ENCODE peak calls at places on chromosomes 13 and 19, in nine cellular contexts. One of them, this sample, is unnamed.

GRCh38 chr13:93244141-93244917 is 17.7 kb downstream of the GPC6 start:
- DNase-seq in CD4-positive, alpha-beta T cell: no peak
- DNase-seq in A172: peak
- DNase-seq in LoVo: no peak
- DNase-seq in naive thymus-derived CD8-positive, alpha-beta T cell: no peak
- DNase-seq in erythroblast: no peak
- DNase-seq in NCI-H774: no peak
- DNase-seq in aorta: peak
- DNase-seq in stimulated activated naive B cell treated with anti-CD40 and anti-IgM and Interleukin-4, amounts not matched to agents 10 μg/mL and 1 μg/mL and 100 μg/mL, for 72 hours: no peak
- DNase-seq in this sample: no peak

GRCh38 chr13:77698211-77699058 is 948 bp downstream of the SLAIN1 start:
- DNase-seq in CD4-positive, alpha-beta T cell: peak
- DNase-seq in A172: no peak
- DNase-seq in LoVo: peak
- DNase-seq in naive thymus-derived CD8-positive, alpha-beta T cell: peak
- DNase-seq in erythroblast: peak
- DNase-seq in NCI-H774: no peak
- DNase-seq in aorta: peak
- DNase-seq in stimulated activated naive B cell treated with anti-CD40 and anti-IgM and Interleukin-4, amounts not matched to agents 10 μg/mL and 1 μg/mL and 100 μg/mL, for 72 hours: peak
- DNase-seq in this sample: peak

GRCh38 chr13:77865588-77865987 is 53.0 kb downstream of the EDNRB start:
- DNase-seq in CD4-positive, alpha-beta T cell: no peak
- DNase-seq in A172: no peak
- DNase-seq in LoVo: no peak
- DNase-seq in naive thymus-derived CD8-positive, alpha-beta T cell: no peak
- DNase-seq in erythroblast: no peak
- DNase-seq in NCI-H774: no peak
- DNase-seq in aorta: no peak
- DNase-seq in stimulated activated naive B cell treated with anti-CD40 and anti-IgM and Interleukin-4, amounts not matched to agents 10 μg/mL and 1 μg/mL and 100 μg/mL, for 72 hours: no peak
- DNase-seq in this sample: no peak

GRCh38 chr19:39032164-39032918 is at the start of gene FBXO27:
- DNase-seq in CD4-positive, alpha-beta T cell: no peak
- DNase-seq in A172: no peak
- DNase-seq in LoVo: no peak
- DNase-seq in naive thymus-derived CD8-positive, alpha-beta T cell: no peak
- DNase-seq in erythroblast: no peak
- DNase-seq in NCI-H774: peak
- DNase-seq in aorta: peak
- DNase-seq in stimulated activated naive B cell treated with anti-CD40 and anti-IgM and Interleukin-4, amounts not matched to agents 10 μg/mL and 1 μg/mL and 100 μg/mL, for 72 hours: no peak
- DNase-seq in this sample: no peak

GRCh38 chr19:18593367-18594095 is 4.9 kb downstream of the REX1BD start:
- DNase-seq in CD4-positive, alpha-beta T cell: no peak
- DNase-seq in A172: no peak
- DNase-seq in LoVo: no peak
- DNase-seq in naive thymus-derived CD8-positive, alpha-beta T cell: no peak
- DNase-seq in erythroblast: no peak
- DNase-seq in NCI-H774: no peak
- DNase-seq in aorta: no peak
- DNase-seq in stimulated activated naive B cell treated with anti-CD40 and anti-IgM and Interleukin-4, amounts not matched to agents 10 μg/mL and 1 μg/mL and 100 μg/mL, for 72 hours: no peak
- DNase-seq in this sample: no peak

GRCh38 chr19:52297601-52298358 is 811 bp downstream of the ZNF480 start:
- DNase-seq in CD4-positive, alpha-beta T cell: no peak
- DNase-seq in A172: no peak
- DNase-seq in LoVo: no peak
- DNase-seq in naive thymus-derived CD8-positive, alpha-beta T cell: no peak
- DNase-seq in erythroblast: no peak
- DNase-seq in NCI-H774: no peak
- DNase-seq in aorta: no peak
- DNase-seq in stimulated activated naive B cell treated with anti-CD40 and anti-IgM and Interleukin-4, amounts not matched to agents 10 μg/mL and 1 μg/mL and 100 μg/mL, for 72 hours: no peak
- DNase-seq in this sample: no peak

GRCh38 chr19:52992109-52993004 is 21.4 kb upstream of the ERVV-1 start:
- DNase-seq in CD4-positive, alpha-beta T cell: no peak
- DNase-seq in A172: no peak
- DNase-seq in LoVo: no peak
- DNase-seq in naive thymus-derived CD8-positive, alpha-beta T cell: no peak
- DNase-seq in erythroblast: no peak
- DNase-seq in NCI-H774: no peak
- DNase-seq in aorta: no peak
- DNase-seq in stimulated activated naive B cell treated with anti-CD40 and anti-IgM and Interleukin-4, amounts not matched to agents 10 μg/mL and 1 μg/mL and 100 μg/mL, for 72 hours: no peak
- DNase-seq in this sample: peak

GRCh38 chr13:75876371-75877050 is 240.4 kb downstream of the LMO7 start:
- DNase-seq in CD4-positive, alpha-beta T cell: peak
- DNase-seq in A172: peak
- DNase-seq in LoVo: peak
- DNase-seq in naive thymus-derived CD8-positive, alpha-beta T cell: peak
- DNase-seq in erythroblast: peak
- DNase-seq in NCI-H774: peak
- DNase-seq in aorta: peak
- DNase-seq in stimulated activated naive B cell treated with anti-CD40 and anti-IgM and Interleukin-4, amounts not matched to agents 10 μg/mL and 1 μg/mL and 100 μg/mL, for 72 hours: peak
- DNase-seq in this sample: no peak

GRCh38 chr19:15015946-15016542 is 33.2 kb upstream of the CASP14 start:
- DNase-seq in CD4-positive, alpha-beta T cell: no peak
- DNase-seq in A172: peak
- DNase-seq in LoVo: peak
- DNase-seq in naive thymus-derived CD8-positive, alpha-beta T cell: no peak
- DNase-seq in erythroblast: peak
- DNase-seq in NCI-H774: no peak
- DNase-seq in aorta: no peak
- DNase-seq in stimulated activated naive B cell treated with anti-CD40 and anti-IgM and Interleukin-4, amounts not matched to agents 10 μg/mL and 1 μg/mL and 100 μg/mL, for 72 hours: no peak
- DNase-seq in this sample: no peak

GRCh38 chr19:19420570-19421301 is 15.3 kb downstream of the GATAD2A start:
- DNase-seq in CD4-positive, alpha-beta T cell: no peak
- DNase-seq in A172: no peak
- DNase-seq in LoVo: no peak
- DNase-seq in naive thymus-derived CD8-positive, alpha-beta T cell: no peak
- DNase-seq in erythroblast: no peak
- DNase-seq in NCI-H774: no peak
- DNase-seq in aorta: no peak
- DNase-seq in stimulated activated naive B cell treated with anti-CD40 and anti-IgM and Interleukin-4, amounts not matched to agents 10 μg/mL and 1 μg/mL and 100 μg/mL, for 72 hours: no peak
- DNase-seq in this sample: no peak

GRCh38 chr13:75872970-75873369 is 236.8 kb downstream of the LMO7 start:
- DNase-seq in CD4-positive, alpha-beta T cell: no peak
- DNase-seq in A172: no peak
- DNase-seq in LoVo: no peak
- DNase-seq in naive thymus-derived CD8-positive, alpha-beta T cell: no peak
- DNase-seq in erythroblast: no peak
- DNase-seq in NCI-H774: no peak
- DNase-seq in aorta: no peak
- DNase-seq in stimulated activated naive B cell treated with anti-CD40 and anti-IgM and Interleukin-4, amounts not matched to agents 10 μg/mL and 1 μg/mL and 100 μg/mL, for 72 hours: no peak
- DNase-seq in this sample: no peak

GRCh38 chr13:113009743-113010509 is 40.9 kb downstream of the MCF2L start:
- DNase-seq in CD4-positive, alpha-beta T cell: no peak
- DNase-seq in A172: no peak
- DNase-seq in LoVo: no peak
- DNase-seq in naive thymus-derived CD8-positive, alpha-beta T cell: no peak
- DNase-seq in erythroblast: no peak
- DNase-seq in NCI-H774: peak
- DNase-seq in aorta: no peak
- DNase-seq in stimulated activated naive B cell treated with anti-CD40 and anti-IgM and Interleukin-4, amounts not matched to agents 10 μg/mL and 1 μg/mL and 100 μg/mL, for 72 hours: no peak
- DNase-seq in this sample: no peak

GRCh38 chr13:28056426-28056825 is 44.0 kb downstream of the FLT3 start:
- DNase-seq in CD4-positive, alpha-beta T cell: no peak
- DNase-seq in A172: no peak
- DNase-seq in LoVo: no peak
- DNase-seq in naive thymus-derived CD8-positive, alpha-beta T cell: no peak
- DNase-seq in erythroblast: no peak
- DNase-seq in NCI-H774: no peak
- DNase-seq in aorta: no peak
- DNase-seq in stimulated activated naive B cell treated with anti-CD40 and anti-IgM and Interleukin-4, amounts not matched to agents 10 μg/mL and 1 μg/mL and 100 μg/mL, for 72 hours: no peak
- DNase-seq in this sample: no peak

GRCh38 chr19:33441277-33441699 is 67.8 kb downstream of the CEBPG start:
- DNase-seq in CD4-positive, alpha-beta T cell: no peak
- DNase-seq in A172: no peak
- DNase-seq in LoVo: no peak
- DNase-seq in naive thymus-derived CD8-positive, alpha-beta T cell: peak
- DNase-seq in erythroblast: peak
- DNase-seq in NCI-H774: no peak
- DNase-seq in aorta: peak
- DNase-seq in stimulated activated naive B cell treated with anti-CD40 and anti-IgM and Interleukin-4, amounts not matched to agents 10 μg/mL and 1 μg/mL and 100 μg/mL, for 72 hours: no peak
- DNase-seq in this sample: no peak

GRCh38 chr13:30978981-30979956 is 46.8 kb downstream of the TEX26 start:
- DNase-seq in CD4-positive, alpha-beta T cell: peak
- DNase-seq in A172: no peak
- DNase-seq in LoVo: no peak
- DNase-seq in naive thymus-derived CD8-positive, alpha-beta T cell: peak
- DNase-seq in erythroblast: peak
- DNase-seq in NCI-H774: no peak
- DNase-seq in aorta: peak
- DNase-seq in stimulated activated naive B cell treated with anti-CD40 and anti-IgM and Interleukin-4, amounts not matched to agents 10 μg/mL and 1 μg/mL and 100 μg/mL, for 72 hours: no peak
- DNase-seq in this sample: peak

GRCh38 chr19:5621945-5622464 is 571 bp downstream of the SAFB2 start:
- DNase-seq in CD4-positive, alpha-beta T cell: no peak
- DNase-seq in A172: peak
- DNase-seq in LoVo: no peak
- DNase-seq in naive thymus-derived CD8-positive, alpha-beta T cell: no peak
- DNase-seq in erythroblast: peak
- DNase-seq in NCI-H774: no peak
- DNase-seq in aorta: no peak
- DNase-seq in stimulated activated naive B cell treated with anti-CD40 and anti-IgM and Interleukin-4, amounts not matched to agents 10 μg/mL and 1 μg/mL and 100 μg/mL, for 72 hours: peak
- DNase-seq in this sample: no peak

GRCh38 chr13:40164137-40164536 is 502.3 kb downstream of the FOXO1 start:
- DNase-seq in CD4-positive, alpha-beta T cell: no peak
- DNase-seq in A172: peak
- DNase-seq in LoVo: peak
- DNase-seq in naive thymus-derived CD8-positive, alpha-beta T cell: no peak
- DNase-seq in erythroblast: no peak
- DNase-seq in NCI-H774: no peak
- DNase-seq in aorta: no peak
- DNase-seq in stimulated activated naive B cell treated with anti-CD40 and anti-IgM and Interleukin-4, amounts not matched to agents 10 μg/mL and 1 μg/mL and 100 μg/mL, for 72 hours: no peak
- DNase-seq in this sample: no peak

GRCh38 chr13:25973576-25973975 is 78.2 kb downstream of the SHISA2 start:
- DNase-seq in CD4-positive, alpha-beta T cell: no peak
- DNase-seq in A172: no peak
- DNase-seq in LoVo: no peak
- DNase-seq in naive thymus-derived CD8-positive, alpha-beta T cell: no peak
- DNase-seq in erythroblast: no peak
- DNase-seq in NCI-H774: no peak
- DNase-seq in aorta: no peak
- DNase-seq in stimulated activated naive B cell treated with anti-CD40 and anti-IgM and Interleukin-4, amounts not matched to agents 10 μg/mL and 1 μg/mL and 100 μg/mL, for 72 hours: no peak
- DNase-seq in this sample: no peak

GRCh38 chr13:42633495-42633894 is 59.5 kb downstream of the TNFSF11 start:
- DNase-seq in CD4-positive, alpha-beta T cell: no peak
- DNase-seq in A172: no peak
- DNase-seq in LoVo: no peak
- DNase-seq in naive thymus-derived CD8-positive, alpha-beta T cell: no peak
- DNase-seq in erythroblast: no peak
- DNase-seq in NCI-H774: no peak
- DNase-seq in aorta: no peak
- DNase-seq in stimulated activated naive B cell treated with anti-CD40 and anti-IgM and Interleukin-4, amounts not matched to agents 10 μg/mL and 1 μg/mL and 100 μg/mL, for 72 hours: no peak
- DNase-seq in this sample: no peak

GRCh38 chr19:38274734-38275133 is 10.4 kb downstream of the SPINT2 start:
- DNase-seq in CD4-positive, alpha-beta T cell: no peak
- DNase-seq in A172: no peak
- DNase-seq in LoVo: no peak
- DNase-seq in naive thymus-derived CD8-positive, alpha-beta T cell: no peak
- DNase-seq in erythroblast: no peak
- DNase-seq in NCI-H774: no peak
- DNase-seq in aorta: no peak
- DNase-seq in stimulated activated naive B cell treated with anti-CD40 and anti-IgM and Interleukin-4, amounts not matched to agents 10 μg/mL and 1 μg/mL and 100 μg/mL, for 72 hours: no peak
- DNase-seq in this sample: no peak

GRCh38 chr19:22052644-22053013 is 345 bp downstream of the ZNF257 start:
- DNase-seq in CD4-positive, alpha-beta T cell: no peak
- DNase-seq in A172: no peak
- DNase-seq in LoVo: no peak
- DNase-seq in naive thymus-derived CD8-positive, alpha-beta T cell: no peak
- DNase-seq in erythroblast: no peak
- DNase-seq in NCI-H774: peak
- DNase-seq in aorta: no peak
- DNase-seq in stimulated activated naive B cell treated with anti-CD40 and anti-IgM and Interleukin-4, amounts not matched to agents 10 μg/mL and 1 μg/mL and 100 μg/mL, for 72 hours: no peak
- DNase-seq in this sample: peak

GRCh38 chr13:54210397-54211050 is 1181.9 kb downstream of the OLFM4 start:
- DNase-seq in CD4-positive, alpha-beta T cell: no peak
- DNase-seq in A172: no peak
- DNase-seq in LoVo: no peak
- DNase-seq in naive thymus-derived CD8-positive, alpha-beta T cell: no peak
- DNase-seq in erythroblast: no peak
- DNase-seq in NCI-H774: no peak
- DNase-seq in aorta: no peak
- DNase-seq in stimulated activated naive B cell treated with anti-CD40 and anti-IgM and Interleukin-4, amounts not matched to agents 10 μg/mL and 1 μg/mL and 100 μg/mL, for 72 hours: no peak
- DNase-seq in this sample: no peak

GRCh38 chr19:28292822-28293500 is 920.0 kb downstream of the UQCRFS1 start:
- DNase-seq in CD4-positive, alpha-beta T cell: no peak
- DNase-seq in A172: no peak
- DNase-seq in LoVo: no peak
- DNase-seq in naive thymus-derived CD8-positive, alpha-beta T cell: no peak
- DNase-seq in erythroblast: no peak
- DNase-seq in NCI-H774: peak
- DNase-seq in aorta: no peak
- DNase-seq in stimulated activated naive B cell treated with anti-CD40 and anti-IgM and Interleukin-4, amounts not matched to agents 10 μg/mL and 1 μg/mL and 100 μg/mL, for 72 hours: no peak
- DNase-seq in this sample: no peak

GRCh38 chr19:35490364-35490763 is at the start of gene KRTDAP:
- DNase-seq in CD4-positive, alpha-beta T cell: no peak
- DNase-seq in A172: no peak
- DNase-seq in LoVo: no peak
- DNase-seq in naive thymus-derived CD8-positive, alpha-beta T cell: no peak
- DNase-seq in erythroblast: no peak
- DNase-seq in NCI-H774: no peak
- DNase-seq in aorta: no peak
- DNase-seq in stimulated activated naive B cell treated with anti-CD40 and anti-IgM and Interleukin-4, amounts not matched to agents 10 μg/mL and 1 μg/mL and 100 μg/mL, for 72 hours: no peak
- DNase-seq in this sample: no peak